ENCODE peak calls at places on chromosomes 5 and 9, in six cellular contexts. One of them, this sample, is unnamed.

GRCh38 chr5:113452941-113453340 is 18.2 kb upstream of the TSSK1B start:
- DNase-seq in AG04450: no peak
- DNase-seq in astrocyte: no peak
- DNase-seq in GM12865: no peak
- DNase-seq in CD8-positive, alpha-beta T cell: no peak
- DNase-seq in AG04449: no peak
- DNase-seq in this sample: no peak

GRCh38 chr5:95798048-95798447 is 24.5 kb downstream of the GLRX start:
- DNase-seq in AG04450: no peak
- DNase-seq in GM12865: no peak
- DNase-seq in AG04449: no peak
- DNase-seq in astrocyte: no peak
- DNase-seq in CD8-positive, alpha-beta T cell: no peak
- DNase-seq in this sample: no peak

GRCh38 chr9:107137495-107138202 is 145.4 kb upstream of the RAD23B start:
- DNase-seq in CD8-positive, alpha-beta T cell: no peak
- DNase-seq in AG04450: no peak
- DNase-seq in astrocyte: no peak
- DNase-seq in AG04449: no peak
- DNase-seq in GM12865: peak
- DNase-seq in this sample: peak

GRCh38 chr9:108333406-108334031 is 522.3 kb downstream of the ACTL7B start:
- DNase-seq in astrocyte: no peak
- DNase-seq in AG04450: no peak
- DNase-seq in AG04449: no peak
- DNase-seq in GM12865: no peak
- DNase-seq in CD8-positive, alpha-beta T cell: no peak
- DNase-seq in this sample: no peak

GRCh38 chr5:6525910-6526309 is 77.3 kb downstream of the UBE2QL1 start:
- DNase-seq in astrocyte: no peak
- DNase-seq in AG04450: no peak
- DNase-seq in GM12865: peak
- DNase-seq in CD8-positive, alpha-beta T cell: no peak
- DNase-seq in AG04449: no peak
- DNase-seq in this sample: no peak

GRCh38 chr5:132095077-132095744 is 21.6 kb downstream of the CSF2 start:
- DNase-seq in AG04450: no peak
- DNase-seq in AG04449: no peak
- DNase-seq in CD8-positive, alpha-beta T cell: no peak
- DNase-seq in astrocyte: no peak
- DNase-seq in GM12865: peak
- DNase-seq in this sample: no peak

GRCh38 chr9:116137581-116137980 is 16.0 kb upstream of the PAPPA start:
- DNase-seq in astrocyte: no peak
- DNase-seq in CD8-positive, alpha-beta T cell: no peak
- DNase-seq in GM12865: no peak
- DNase-seq in AG04450: no peak
- DNase-seq in AG04449: no peak
- DNase-seq in this sample: no peak

GRCh38 chr5:112419596-112420110 is 576 bp upstream of the EPB41L4A start:
- DNase-seq in GM12865: peak
- DNase-seq in astrocyte: no peak
- DNase-seq in CD8-positive, alpha-beta T cell: no peak
- DNase-seq in AG04449: no peak
- DNase-seq in AG04450: no peak
- DNase-seq in this sample: no peak

GRCh38 chr5:172758077-172758835 is 12.7 kb downstream of the DUSP1 start:
- DNase-seq in CD8-positive, alpha-beta T cell: no peak
- DNase-seq in astrocyte: peak
- DNase-seq in AG04450: peak
- DNase-seq in GM12865: no peak
- DNase-seq in AG04449: peak
- DNase-seq in this sample: no peak

GRCh38 chr5:162565-163337 is 28.5 kb upstream of the LRRC14B start:
- DNase-seq in astrocyte: no peak
- DNase-seq in CD8-positive, alpha-beta T cell: no peak
- DNase-seq in GM12865: no peak
- DNase-seq in AG04450: no peak
- DNase-seq in AG04449: no peak
- DNase-seq in this sample: no peak

GRCh38 chr5:9365501-9365900 is 180.4 kb downstream of the SEMA5A start:
- DNase-seq in AG04450: no peak
- DNase-seq in CD8-positive, alpha-beta T cell: no peak
- DNase-seq in GM12865: no peak
- DNase-seq in astrocyte: no peak
- DNase-seq in AG04449: no peak
- DNase-seq in this sample: no peak

GRCh38 chr9:120175031-120175430 is 404.9 kb downstream of the CDK5RAP2 start:
- DNase-seq in CD8-positive, alpha-beta T cell: no peak
- DNase-seq in AG04450: no peak
- DNase-seq in astrocyte: no peak
- DNase-seq in GM12865: no peak
- DNase-seq in AG04449: no peak
- DNase-seq in this sample: no peak

GRCh38 chr9:99000480-99001395 is 57.0 kb downstream of the COL15A1 start:
- DNase-seq in CD8-positive, alpha-beta T cell: peak
- DNase-seq in GM12865: peak
- DNase-seq in AG04450: no peak
- DNase-seq in AG04449: no peak
- DNase-seq in astrocyte: peak
- DNase-seq in this sample: peak

GRCh38 chr5:29902859-29903258 is 1290.6 kb upstream of the CDH6 start:
- DNase-seq in GM12865: no peak
- DNase-seq in AG04450: no peak
- DNase-seq in CD8-positive, alpha-beta T cell: no peak
- DNase-seq in AG04449: no peak
- DNase-seq in astrocyte: no peak
- DNase-seq in this sample: no peak

GRCh38 chr5:112757468-112758208 is 20.0 kb downstream of the APC start:
- DNase-seq in AG04449: no peak
- DNase-seq in astrocyte: peak
- DNase-seq in AG04450: no peak
- DNase-seq in GM12865: peak
- DNase-seq in CD8-positive, alpha-beta T cell: no peak
- DNase-seq in this sample: peak

GRCh38 chr5:84197542-84197941 is 187.1 kb downstream of the EDIL3 start:
- DNase-seq in AG04450: no peak
- DNase-seq in CD8-positive, alpha-beta T cell: no peak
- DNase-seq in GM12865: no peak
- DNase-seq in astrocyte: no peak
- DNase-seq in AG04449: no peak
- DNase-seq in this sample: no peak

GRCh38 chr5:169160405-169160901 is 140.5 kb downstream of the SLIT3 start:
- DNase-seq in AG04450: no peak
- DNase-seq in CD8-positive, alpha-beta T cell: no peak
- DNase-seq in GM12865: no peak
- DNase-seq in AG04449: no peak
- DNase-seq in astrocyte: peak
- DNase-seq in this sample: no peak

GRCh38 chr5:174053891-174054290 is 8.4 kb downstream of the NSG2 start:
- DNase-seq in AG04450: no peak
- DNase-seq in CD8-positive, alpha-beta T cell: no peak
- DNase-seq in astrocyte: no peak
- DNase-seq in GM12865: no peak
- DNase-seq in AG04449: no peak
- DNase-seq in this sample: no peak

GRCh38 chr5:174058433-174059122 is 13.1 kb downstream of the NSG2 start:
- DNase-seq in AG04450: no peak
- DNase-seq in GM12865: no peak
- DNase-seq in astrocyte: no peak
- DNase-seq in AG04449: no peak
- DNase-seq in CD8-positive, alpha-beta T cell: no peak
- DNase-seq in this sample: no peak

GRCh38 chr5:174059247-174059646 is 13.7 kb downstream of the NSG2 start:
- DNase-seq in astrocyte: no peak
- DNase-seq in CD8-positive, alpha-beta T cell: no peak
- DNase-seq in GM12865: no peak
- DNase-seq in AG04449: no peak
- DNase-seq in AG04450: no peak
- DNase-seq in this sample: no peak

GRCh38 chr5:174052636-174053035 is 7.1 kb downstream of the NSG2 start:
- DNase-seq in astrocyte: no peak
- DNase-seq in AG04450: no peak
- DNase-seq in CD8-positive, alpha-beta T cell: no peak
- DNase-seq in GM12865: no peak
- DNase-seq in AG04449: no peak
- DNase-seq in this sample: no peak

GRCh38 chr5:174056064-174056842 is 10.7 kb downstream of the NSG2 start:
- DNase-seq in GM12865: peak
- DNase-seq in astrocyte: no peak
- DNase-seq in CD8-positive, alpha-beta T cell: no peak
- DNase-seq in AG04449: no peak
- DNase-seq in AG04450: no peak
- DNase-seq in this sample: no peak
- TF ChIP-seq CTCF in GM12865: no peak
- TF ChIP-seq CTCF in astrocyte: no peak
- TF ChIP-seq CTCF in CD8-positive, alpha-beta T cell: no peak
- TF ChIP-seq CTCF in AG04449: no peak
- TF ChIP-seq CTCF in AG04450: no peak
- TF ChIP-seq CTCF in this sample: peak

DNA sequence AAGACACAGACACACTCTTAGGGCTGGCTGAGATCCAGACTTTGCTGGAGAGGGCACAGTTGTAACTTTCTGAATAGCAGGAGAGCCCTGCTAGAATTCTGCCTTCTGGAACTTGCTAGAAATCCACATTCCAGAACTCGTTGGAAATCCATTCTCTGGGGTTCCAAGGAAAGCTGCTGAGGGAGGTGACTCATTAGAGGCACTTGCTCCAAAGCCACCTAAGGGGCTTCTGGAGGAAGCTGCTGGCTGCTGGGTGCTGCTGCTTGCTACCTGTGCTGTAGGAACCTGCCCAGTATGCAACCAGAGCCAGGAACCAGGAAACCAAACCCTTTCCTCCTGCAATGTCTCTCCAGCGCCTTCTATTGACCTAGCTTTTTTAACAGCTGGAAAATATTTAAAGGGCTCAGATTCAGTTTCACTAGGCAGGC is 4.1 kb upstream of the TLE4 start:
- DNase-seq in CD8-positive, alpha-beta T cell: no peak
- DNase-seq in astrocyte: no peak
- DNase-seq in AG04450: no peak
- DNase-seq in AG04449: no peak
- DNase-seq in GM12865: no peak
- DNase-seq in this sample: no peak
- TF ChIP-seq CTCF in CD8-positive, alpha-beta T cell: no peak
- TF ChIP-seq CTCF in astrocyte: no peak
- TF ChIP-seq CTCF in AG04450: peak
- TF ChIP-seq CTCF in AG04449: no peak
- TF ChIP-seq CTCF in GM12865: no peak
- TF ChIP-seq CTCF in this sample: peak

GRCh38 chr9:124449381-124450151 is 685 bp upstream of the ADGRD2 start:
- DNase-seq in GM12865: no peak
- DNase-seq in astrocyte: no peak
- DNase-seq in AG04449: no peak
- DNase-seq in CD8-positive, alpha-beta T cell: no peak
- DNase-seq in AG04450: no peak
- DNase-seq in this sample: no peak

GRCh38 chr9:124450241-124450924 is at the start of gene ADGRD2:
- DNase-seq in GM12865: no peak
- DNase-seq in CD8-positive, alpha-beta T cell: no peak
- DNase-seq in AG04450: no peak
- DNase-seq in AG04449: no peak
- DNase-seq in astrocyte: peak
- DNase-seq in this sample: no peak

GRCh38 chr9:124444166-124444565 is 6.1 kb upstream of the ADGRD2 start:
- DNase-seq in AG04450: no peak
- DNase-seq in astrocyte: no peak
- DNase-seq in GM12865: no peak
- DNase-seq in CD8-positive, alpha-beta T cell: no peak
- DNase-seq in AG04449: no peak
- DNase-seq in this sample: no peak

GRCh38 chr9:124448019-124448418 is 2.2 kb upstream of the ADGRD2 start:
- DNase-seq in AG04449: no peak
- DNase-seq in CD8-positive, alpha-beta T cell: no peak
- DNase-seq in astrocyte: no peak
- DNase-seq in AG04450: no peak
- DNase-seq in GM12865: no peak
- DNase-seq in this sample: no peak

DNA sequence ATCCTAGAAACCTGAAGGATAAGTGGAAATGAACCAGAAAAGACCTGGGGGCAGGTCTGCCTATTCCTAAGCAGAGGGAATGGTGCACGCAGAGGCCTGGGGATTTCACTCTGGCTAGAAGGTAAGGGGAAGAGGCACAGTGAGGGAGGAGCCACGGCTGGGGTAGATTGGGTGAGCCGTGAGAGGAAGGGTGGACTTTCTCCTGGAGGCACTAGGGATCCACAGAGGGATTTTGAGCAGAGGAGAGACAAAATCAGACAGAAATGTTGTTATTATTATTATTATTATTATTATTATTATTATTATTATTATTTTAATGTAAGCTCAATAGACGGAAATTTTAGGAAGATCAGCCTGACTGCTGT is 3.0 kb upstream of the ADGRD2 start:
- DNase-seq in GM12865: no peak
- DNase-seq in astrocyte: no peak
- DNase-seq in AG04450: no peak
- DNase-seq in CD8-positive, alpha-beta T cell: no peak
- DNase-seq in AG04449: no peak
- DNase-seq in this sample: no peak
- TF ChIP-seq CTCF in GM12865: no peak
- TF ChIP-seq CTCF in astrocyte: no peak
- TF ChIP-seq CTCF in AG04450: no peak
- TF ChIP-seq CTCF in CD8-positive, alpha-beta T cell: no peak
- TF ChIP-seq CTCF in AG04449: no peak
- TF ChIP-seq CTCF in this sample: no peak

DNA sequence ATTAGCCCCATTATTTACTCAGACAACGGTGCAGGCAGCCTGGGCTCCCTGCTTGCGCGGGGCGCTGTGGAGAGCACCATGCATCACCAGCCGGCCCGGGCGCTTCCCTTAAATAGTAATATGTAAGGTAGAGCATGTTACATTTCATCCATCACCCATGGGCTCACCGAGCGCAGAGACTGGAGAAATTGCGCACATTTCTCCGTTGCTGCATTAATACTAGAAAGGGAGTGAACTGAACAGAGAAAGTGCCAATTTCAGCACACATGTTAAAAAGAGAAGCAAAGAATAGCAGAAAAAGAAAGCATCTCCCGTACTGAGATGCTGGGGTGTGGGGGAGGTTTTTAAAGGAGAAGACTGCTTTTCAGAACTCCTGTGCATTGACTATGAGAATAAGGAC is 400.3 kb downstream of the ZSWIM6 start:
- DNase-seq in CD8-positive, alpha-beta T cell: no peak
- DNase-seq in AG04449: no peak
- DNase-seq in astrocyte: peak
- DNase-seq in GM12865: no peak
- DNase-seq in AG04450: no peak
- DNase-seq in this sample: no peak
- TF ChIP-seq CTCF in CD8-positive, alpha-beta T cell: no peak
- TF ChIP-seq CTCF in AG04449: no peak
- TF ChIP-seq CTCF in astrocyte: no peak
- TF ChIP-seq CTCF in GM12865: no peak
- TF ChIP-seq CTCF in AG04450: no peak
- TF ChIP-seq CTCF in this sample: no peak